ENCODE peak calls at places on chromosomes 2 and 18, in four cellular contexts. One of them, this sample, is unnamed.

GRCh38 chr2:11750917-11751316 is 4.5 kb downstream of the LPIN1 start:
- DNase-seq in choroid plexus epithelial cell: peak
- DNase-seq in A673: no peak
- DNase-seq in tibial artery: no peak
- DNase-seq in this sample: no peak

GRCh38 chr18:456361-456821 is 44.1 kb downstream of the COLEC12 start:
- DNase-seq in choroid plexus epithelial cell: peak
- DNase-seq in A673: no peak
- DNase-seq in tibial artery: peak
- DNase-seq in this sample: no peak

GRCh38 chr18:63191413-63191812 is 128.2 kb downstream of the BCL2 start:
- DNase-seq in choroid plexus epithelial cell: no peak
- DNase-seq in A673: no peak
- DNase-seq in tibial artery: no peak
- DNase-seq in this sample: no peak

GRCh38 chr2:29293830-29294438 is 178.7 kb downstream of the CLIP4 start:
- DNase-seq in choroid plexus epithelial cell: peak
- DNase-seq in A673: no peak
- DNase-seq in tibial artery: peak
- DNase-seq in this sample: peak

GRCh38 chr18:68822926-68823325 is 25.0 kb downstream of the CCDC102B start:
- DNase-seq in choroid plexus epithelial cell: no peak
- DNase-seq in A673: no peak
- DNase-seq in tibial artery: no peak
- DNase-seq in this sample: peak

GRCh38 chr2:72980535-72981217 is 63.4 kb downstream of the EMX1 start:
- DNase-seq in choroid plexus epithelial cell: no peak
- DNase-seq in A673: no peak
- DNase-seq in tibial artery: no peak
- DNase-seq in this sample: peak

GRCh38 chr2:163633296-163633695 is 102.5 kb downstream of the FIGN start:
- DNase-seq in choroid plexus epithelial cell: no peak
- DNase-seq in A673: no peak
- DNase-seq in tibial artery: no peak
- DNase-seq in this sample: no peak

GRCh38 chr18:10927290-10927979 is 221.9 kb downstream of the PIEZO2 start:
- DNase-seq in choroid plexus epithelial cell: peak
- DNase-seq in A673: peak
- DNase-seq in tibial artery: no peak
- DNase-seq in this sample: no peak

GRCh38 chr2:158120664-158121063 is 19.0 kb downstream of the UPP2 start:
- DNase-seq in choroid plexus epithelial cell: no peak
- DNase-seq in A673: no peak
- DNase-seq in tibial artery: no peak
- DNase-seq in this sample: no peak

GRCh38 chr2:65504201-65504600 is 71.8 kb upstream of the SPRED2 start:
- DNase-seq in choroid plexus epithelial cell: no peak
- DNase-seq in A673: no peak
- DNase-seq in tibial artery: no peak
- DNase-seq in this sample: no peak

GRCh38 chr2:98464772-98465310 is 20.2 kb downstream of the INPP4A start:
- DNase-seq in choroid plexus epithelial cell: no peak
- DNase-seq in A673: peak
- DNase-seq in tibial artery: no peak
- DNase-seq in this sample: peak

GRCh38 chr18:48882379-48882778 is 68.4 kb downstream of the SMAD7 start:
- DNase-seq in choroid plexus epithelial cell: no peak
- DNase-seq in A673: no peak
- DNase-seq in tibial artery: no peak
- DNase-seq in this sample: no peak

DNA sequence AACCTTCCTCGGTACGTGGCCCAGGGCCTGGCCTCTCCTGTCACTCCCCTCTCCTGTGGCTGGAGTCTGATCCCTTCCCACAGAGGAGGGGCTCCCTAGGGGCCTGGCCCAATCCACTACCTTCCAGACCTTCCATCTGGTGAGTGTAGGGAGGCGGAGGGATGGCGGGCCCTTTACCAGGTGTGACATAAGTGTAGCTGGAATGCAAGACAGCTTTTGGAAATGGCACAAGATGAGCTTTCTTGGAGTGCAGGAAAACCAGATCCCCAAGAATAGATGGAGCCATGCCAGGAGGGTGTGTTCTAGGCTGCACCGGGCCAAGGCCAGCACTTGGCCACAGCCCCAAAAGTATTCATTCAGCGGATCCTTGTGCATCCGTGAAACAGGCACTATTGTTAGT is 30.1 kb downstream of the IGFBP5 start:
- DNase-seq in choroid plexus epithelial cell: peak
- DNase-seq in A673: no peak
- DNase-seq in tibial artery: no peak
- DNase-seq in this sample: peak
- H3K4me3 ChIP-seq in choroid plexus epithelial cell: no peak
- H3K4me3 ChIP-seq in A673: no peak
- H3K4me3 ChIP-seq in tibial artery: no peak
- H3K4me3 ChIP-seq in this sample: no peak

GRCh38 chr18:22197668-22198067 is 28.3 kb downstream of the GATA6 start:
- DNase-seq in choroid plexus epithelial cell: no peak
- DNase-seq in A673: no peak
- DNase-seq in tibial artery: no peak
- DNase-seq in this sample: no peak

GRCh38 chr18:22195052-22195451 is 25.7 kb downstream of the GATA6 start:
- DNase-seq in choroid plexus epithelial cell: no peak
- DNase-seq in A673: no peak
- DNase-seq in tibial artery: no peak
- DNase-seq in this sample: no peak

GRCh38 chr18:22200611-22201225 is 31.3 kb downstream of the GATA6 start:
- DNase-seq in choroid plexus epithelial cell: no peak
- DNase-seq in A673: no peak
- DNase-seq in tibial artery: no peak
- DNase-seq in this sample: no peak

GRCh38 chr18:22199005-22199404 is 29.6 kb downstream of the GATA6 start:
- DNase-seq in choroid plexus epithelial cell: no peak
- DNase-seq in A673: no peak
- DNase-seq in tibial artery: no peak
- DNase-seq in this sample: no peak

GRCh38 chr18:22198163-22198562 is 28.8 kb downstream of the GATA6 start:
- DNase-seq in choroid plexus epithelial cell: no peak
- DNase-seq in A673: no peak
- DNase-seq in tibial artery: no peak
- DNase-seq in this sample: no peak
- H3K4me3 ChIP-seq in choroid plexus epithelial cell: no peak
- H3K4me3 ChIP-seq in A673: no peak
- H3K4me3 ChIP-seq in tibial artery: no peak
- H3K4me3 ChIP-seq in this sample: no peak

GRCh38 chr2:60548844-60549243 is 4.6 kb downstream of the BCL11A start:
- DNase-seq in choroid plexus epithelial cell: no peak
- DNase-seq in A673: no peak
- DNase-seq in tibial artery: no peak
- DNase-seq in this sample: no peak
- H3K4me3 ChIP-seq in choroid plexus epithelial cell: peak
- H3K4me3 ChIP-seq in A673: peak
- H3K4me3 ChIP-seq in tibial artery: peak
- H3K4me3 ChIP-seq in this sample: peak

GRCh38 chr18:8607776-8608682 is 1.2 kb upstream of the RAB12 start:
- DNase-seq in choroid plexus epithelial cell: peak
- DNase-seq in A673: no peak
- DNase-seq in tibial artery: no peak
- DNase-seq in this sample: no peak

GRCh38 chr18:8608795-8609673 is at the start of gene RAB12:
- DNase-seq in choroid plexus epithelial cell: peak
- DNase-seq in A673: peak
- DNase-seq in tibial artery: peak
- DNase-seq in this sample: peak

GRCh38 chr18:8609711-8610441 is 639 bp downstream of the RAB12 start:
- DNase-seq in choroid plexus epithelial cell: no peak
- DNase-seq in A673: no peak
- DNase-seq in tibial artery: no peak
- DNase-seq in this sample: no peak

GRCh38 chr18:8611916-8612576 is 2.8 kb downstream of the RAB12 start:
- DNase-seq in choroid plexus epithelial cell: no peak
- DNase-seq in A673: no peak
- DNase-seq in tibial artery: no peak
- DNase-seq in this sample: no peak

GRCh38 chr18:8610442-8610801 is 1.2 kb downstream of the RAB12 start:
- DNase-seq in choroid plexus epithelial cell: peak
- DNase-seq in A673: no peak
- DNase-seq in tibial artery: no peak
- DNase-seq in this sample: no peak
- H3K4me3 ChIP-seq in choroid plexus epithelial cell: peak
- H3K4me3 ChIP-seq in A673: peak
- H3K4me3 ChIP-seq in tibial artery: peak
- H3K4me3 ChIP-seq in this sample: peak

GRCh38 chr18:43116699-43117294 is 1.3 kb upstream of the RIT2 start:
- DNase-seq in choroid plexus epithelial cell: no peak
- DNase-seq in A673: no peak
- DNase-seq in tibial artery: no peak
- DNase-seq in this sample: no peak

GRCh38 chr18:43113220-43113895 is 2.1 kb downstream of the RIT2 start:
- DNase-seq in choroid plexus epithelial cell: no peak
- DNase-seq in A673: no peak
- DNase-seq in tibial artery: no peak
- DNase-seq in this sample: no peak

GRCh38 chr18:43115076-43116035 is at the start of gene RIT2:
- DNase-seq in choroid plexus epithelial cell: no peak
- DNase-seq in A673: no peak
- DNase-seq in tibial artery: no peak
- DNase-seq in this sample: no peak
- H3K4me3 ChIP-seq in choroid plexus epithelial cell: no peak
- H3K4me3 ChIP-seq in A673: no peak
- H3K4me3 ChIP-seq in tibial artery: no peak
- H3K4me3 ChIP-seq in this sample: no peak

GRCh38 chr2:151292124-151292523 is 2.7 kb upstream of the NMI start:
- DNase-seq in choroid plexus epithelial cell: no peak
- DNase-seq in A673: no peak
- DNase-seq in tibial artery: no peak
- DNase-seq in this sample: no peak

GRCh38 chr2:151290467-151290866 is 999 bp upstream of the NMI start:
- DNase-seq in choroid plexus epithelial cell: no peak
- DNase-seq in A673: no peak
- DNase-seq in tibial artery: no peak
- DNase-seq in this sample: no peak

GRCh38 chr2:151289972-151290335 is 486 bp upstream of the NMI start:
- DNase-seq in choroid plexus epithelial cell: no peak
- DNase-seq in A673: peak
- DNase-seq in tibial artery: no peak
- DNase-seq in this sample: peak

GRCh38 chr2:151291224-151291623 is 1.8 kb upstream of the NMI start:
- DNase-seq in choroid plexus epithelial cell: no peak
- DNase-seq in A673: no peak
- DNase-seq in tibial artery: no peak
- DNase-seq in this sample: no peak

DNA sequence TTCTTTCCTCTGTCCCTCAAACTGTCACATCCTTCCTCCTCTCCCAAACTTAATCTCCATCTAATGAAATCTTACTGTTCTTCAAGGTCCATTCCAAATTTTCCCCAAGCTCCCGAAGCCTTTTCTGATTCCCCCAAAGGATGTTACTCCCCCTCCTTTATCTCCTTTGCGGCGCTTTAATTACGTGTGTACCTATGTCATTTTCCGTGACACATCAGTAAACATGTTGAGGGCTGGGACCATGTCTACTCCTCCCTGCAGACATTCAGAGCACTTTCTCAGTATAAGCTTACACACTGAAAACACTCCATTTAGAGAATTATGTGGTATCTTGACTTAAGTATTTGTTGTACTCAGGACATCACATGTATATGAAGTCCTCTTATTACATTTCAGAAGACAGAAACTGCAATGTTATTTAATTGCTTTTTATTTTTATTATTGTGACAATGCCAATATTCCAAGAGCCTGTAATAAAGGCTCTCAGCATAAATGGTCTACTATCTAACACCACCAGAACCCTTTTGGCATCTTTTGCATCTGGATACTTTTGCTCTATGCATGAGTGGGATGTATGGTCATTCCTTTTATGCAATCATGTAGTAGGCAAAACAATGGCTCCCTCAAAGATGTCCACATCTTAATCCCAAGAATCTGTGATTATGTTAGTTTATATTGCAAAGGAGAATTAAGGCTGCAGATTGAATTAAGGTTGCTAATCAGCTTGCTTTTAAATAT is 1.8 kb downstream of the NMI start:
- DNase-seq in choroid plexus epithelial cell: no peak
- DNase-seq in A673: no peak
- DNase-seq in tibial artery: no peak
- DNase-seq in this sample: no peak
- H3K4me3 ChIP-seq in choroid plexus epithelial cell: no peak
- H3K4me3 ChIP-seq in A673: no peak
- H3K4me3 ChIP-seq in tibial artery: no peak
- H3K4me3 ChIP-seq in this sample: no peak

GRCh38 chr2:162317910-162318279 is 589 bp downstream of the IFIH1 start:
- DNase-seq in choroid plexus epithelial cell: no peak
- DNase-seq in A673: peak
- DNase-seq in tibial artery: no peak
- DNase-seq in this sample: peak

GRCh38 chr2:162312853-162313252 is 5.6 kb downstream of the IFIH1 start:
- DNase-seq in choroid plexus epithelial cell: no peak
- DNase-seq in A673: no peak
- DNase-seq in tibial artery: no peak
- DNase-seq in this sample: no peak

GRCh38 chr2:162316590-162316989 is 1.9 kb downstream of the IFIH1 start:
- DNase-seq in choroid plexus epithelial cell: no peak
- DNase-seq in A673: no peak
- DNase-seq in tibial artery: no peak
- DNase-seq in this sample: no peak

GRCh38 chr2:162318280-162319222 is at the start of gene IFIH1:
- DNase-seq in choroid plexus epithelial cell: peak
- DNase-seq in A673: peak
- DNase-seq in tibial artery: peak
- DNase-seq in this sample: peak

DNA sequence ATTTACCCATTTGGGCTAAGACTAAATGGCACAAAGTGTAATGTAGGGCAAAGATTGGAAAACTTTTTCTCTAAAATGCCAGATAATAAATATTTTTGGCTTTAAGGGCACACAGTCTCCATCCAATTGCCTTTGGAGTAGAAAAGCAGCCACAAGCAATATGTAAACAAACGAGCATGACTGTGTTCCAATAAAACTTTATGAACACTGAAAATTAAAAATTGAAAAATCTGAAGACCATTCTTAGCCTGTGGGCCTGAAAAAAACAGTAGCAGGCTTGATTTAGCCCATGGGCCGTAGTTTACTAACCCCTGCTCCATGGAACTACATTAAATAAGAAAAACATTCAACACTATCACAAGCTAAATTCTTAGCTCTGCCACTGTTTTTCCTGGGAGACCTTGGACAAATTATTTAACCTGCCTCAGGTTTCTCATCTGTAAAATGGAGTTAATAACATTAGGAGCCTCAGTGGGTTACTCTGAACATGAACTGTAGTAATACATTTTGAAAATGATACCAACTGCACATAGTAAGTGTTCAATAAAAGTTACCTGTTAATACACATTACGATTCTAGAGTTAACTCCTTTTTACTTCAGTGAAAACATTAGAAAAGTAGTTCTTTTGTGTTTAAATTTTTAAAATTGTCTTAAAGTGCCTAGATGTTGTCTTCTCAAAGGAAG is 1.3 kb downstream of the IFIH1 start:
- DNase-seq in choroid plexus epithelial cell: no peak
- DNase-seq in A673: no peak
- DNase-seq in tibial artery: no peak
- DNase-seq in this sample: no peak
- H3K4me3 ChIP-seq in choroid plexus epithelial cell: peak
- H3K4me3 ChIP-seq in A673: peak
- H3K4me3 ChIP-seq in tibial artery: peak
- H3K4me3 ChIP-seq in this sample: no peak